ENCODE peak calls at places on chromosomes 3 and 15, in seven cellular contexts. S is SK-N-SH, B is H9, A is brain microvascular endothelial cell, I is ACHN, R is AML-193, G is hypothalamus. U is an unnamed sample.

GRCh38 chr15:96626936-96627577 is 296.6 kb downstream of the NR2F2 start:
- DNase-seq in S (no peak), B (no peak), A (no peak), I (no peak), R (no peak), G (no peak), U (no peak)

GRCh38 chr3:7760718-7761117 is 740.9 kb upstream of the LMCD1 start:
- DNase-seq in S (no peak), B (no peak), A (no peak), I (no peak), R (no peak), G (no peak), U (no peak)

GRCh38 chr3:113193298-113193697 is 18.1 kb upstream of the BOC start:
- DNase-seq in S (no peak), B (no peak), A (no peak), I (no peak), R (no peak), G (no peak), U (no peak)

GRCh38 chr3:55538158-55538557 is 51.1 kb upstream of the WNT5A start:
- DNase-seq in S (no peak), B (no peak), A (no peak), I (no peak), R (no peak), G (no peak), U (no peak)

GRCh38 chr3:16176391-16177030 is 2.0 kb downstream of the GALNT15 start:
- DNase-seq in S (no peak), B (no peak), A (no peak), I (no peak), R (no peak), G (no peak), U (no peak)

GRCh38 chr3:129623447-129624118 is 17.1 kb upstream of the PLXND1 start:
- DNase-seq in S (peak), B (no peak), A (no peak), I (no peak), R (no peak), G (no peak), U (no peak)

GRCh38 chr15:76298986-76299385 is 12.3 kb downstream of the ETFA start:
- DNase-seq in S (no peak), B (no peak), A (no peak), I (no peak), R (no peak), G (no peak), U (no peak)

GRCh38 chr3:58471025-58471887 is 20.6 kb upstream of the KCTD6 start:
- DNase-seq in S (no peak), B (no peak), A (peak), I (peak), R (peak), G (no peak), U (peak)

GRCh38 chr15:59741274-59741906 is 52.3 kb upstream of the BNIP2 start:
- DNase-seq in S (peak), B (peak), A (peak), I (peak), R (no peak), G (no peak), U (peak)

GRCh38 chr15:95864467-95864886 is 466.0 kb upstream of the NR2F2 start:
- DNase-seq in S (no peak), B (no peak), A (no peak), I (no peak), R (no peak), G (no peak), U (peak)

GRCh38 chr3:101091489-101091888 is 98.3 kb upstream of the ABI3BP start:
- DNase-seq in S (no peak), B (peak), A (peak), I (peak), R (no peak), G (no peak), U (no peak)

GRCh38 chr3:24678441-24678865 is 183.8 kb upstream of the THRB start:
- DNase-seq in S (no peak), B (no peak), A (peak), I (peak), R (peak), G (no peak), U (no peak)

GRCh38 chr3:119643528-119643927 is 16.9 kb downstream of the POPDC2 start:
- DNase-seq in S (no peak), B (no peak), A (peak), I (peak), R (no peak), G (no peak), U (no peak)

GRCh38 chr15:37095993-37096877 is 4.1 kb downstream of the MEIS2 start:
- DNase-seq in S (peak), B (peak), A (no peak), I (no peak), R (no peak), G (no peak), U (no peak)

GRCh38 chr15:65300924-65301441 is 3.5 kb upstream of the RNU5B-1 start:
- DNase-seq in S (no peak), B (peak), A (no peak), I (no peak), R (no peak), G (no peak), U (no peak)

GRCh38 chr3:136802481-136802996 is 16.4 kb upstream of the SLC35G2 start:
- DNase-seq in S (no peak), B (no peak), A (peak), I (no peak), R (no peak), G (no peak), U (peak)

GRCh38 chr3:51960386-51960785 is 5.2 kb downstream of the GPR62 start:
- DNase-seq in S (no peak), B (no peak), A (no peak), I (no peak), R (no peak), G (no peak), U (no peak)

GRCh38 chr3:126287536-126288181 is 69.5 kb downstream of the KLF15 start:
- DNase-seq in S (peak), B (peak), A (peak), I (peak), R (no peak), G (peak), U (no peak)

GRCh38 chr3:194689493-194689901 is 3.8 kb downstream of the FAM43A start:
- DNase-seq in S (no peak), B (no peak), A (no peak), I (no peak), R (no peak), G (no peak), U (no peak)

GRCh38 chr3:19256313-19256712 is 108.0 kb downstream of the KCNH8 start:
- DNase-seq in S (no peak), B (peak), A (no peak), I (peak), R (no peak), G (no peak), U (no peak)

GRCh38 chr3:46208167-46208704 is at the start of gene CCR1:
- DNase-seq in S (no peak), B (peak), A (peak), I (peak), R (peak), G (no peak), U (no peak)

GRCh38 chr15:56325186-56325585 is 40.0 kb upstream of the TEX9 start:
- DNase-seq in S (no peak), B (no peak), A (no peak), I (no peak), R (no peak), G (no peak), U (no peak)

GRCh38 chr3:36776436-36776835 is 12.1 kb upstream of the DCLK3 start:
- DNase-seq in S (no peak), B (no peak), A (no peak), I (no peak), R (no peak), G (no peak), U (no peak)

GRCh38 chr3:147702499-147702898 is 293.3 kb downstream of the ZIC1 start:
- DNase-seq in S (no peak), B (no peak), A (no peak), I (no peak), R (no peak), G (no peak), U (no peak)

GRCh38 chr3:72177075-72178050 is 392.4 kb upstream of the PROK2 start:
- DNase-seq in S (no peak), B (no peak), A (peak), I (no peak), R (peak), G (peak), U (no peak)

GRCh38 chr3:155704041-155704440 is 40.8 kb downstream of the PLCH1 start:
- DNase-seq in S (no peak), B (no peak), A (no peak), I (no peak), R (no peak), G (no peak), U (no peak)

GRCh38 chr15:64343841-64344240 is 12.1 kb downstream of the CSNK1G1 start:
- DNase-seq in S (no peak), B (no peak), A (no peak), I (no peak), R (no peak), G (no peak), U (no peak)

GRCh38 chr15:70154440-70155347 is 57.0 kb upstream of the TLE3 start:
- DNase-seq in S (peak), B (peak), A (no peak), I (no peak), R (no peak), G (no peak), U (no peak)

GRCh38 chr3:139173372-139174108 is 128.8 kb upstream of the PRR23C start:
- DNase-seq in S (no peak), B (no peak), A (peak), I (no peak), R (no peak), G (no peak), U (no peak)

GRCh38 chr3:134487406-134487805 is 1.5 kb downstream of the CEP63 start:
- DNase-seq in S (peak), B (no peak), A (no peak), I (no peak), R (peak), G (no peak), U (no peak)

GRCh38 chr15:89416339-89417183 is 79.8 kb downstream of the RHCG start:
- DNase-seq in S (peak), B (peak), A (peak), I (peak), R (peak), G (no peak), U (peak)

GRCh38 chr3:52507359-52507758 is 12.2 kb downstream of the STAB1 start:
- DNase-seq in S (no peak), B (no peak), A (no peak), I (peak), R (no peak), G (no peak), U (no peak)

GRCh38 chr3:196207833-196208607 is 3.2 kb downstream of the ZDHHC19 start:
- DNase-seq in S (peak), B (peak), A (peak), I (peak), R (no peak), G (no peak), U (peak)

GRCh38 chr15:33007295-33007855 is 187.1 kb downstream of the FMN1 start:
- DNase-seq in S (no peak), B (peak), A (peak), I (peak), R (no peak), G (no peak), U (no peak)

GRCh38 chr3:171195686-171196085 is 169.2 kb upstream of the SLC2A2 start:
- DNase-seq in S (no peak), B (no peak), A (no peak), I (no peak), R (no peak), G (no peak), U (no peak)

GRCh38 chr15:90327313-90327712 is 24.8 kb upstream of the ZNF774 start:
- DNase-seq in S (no peak), B (no peak), A (no peak), I (no peak), R (peak), G (no peak), U (no peak)

GRCh38 chr3:22322861-22323260 is 571.9 kb upstream of the ZNF385D start:
- DNase-seq in S (no peak), B (peak), A (no peak), I (no peak), R (no peak), G (no peak), U (no peak)

GRCh38 chr3:30421261-30421660 is 185.1 kb upstream of the TGFBR2 start:
- DNase-seq in S (no peak), B (no peak), A (peak), I (no peak), R (no peak), G (no peak), U (no peak)

U was measured in NCI-H774.